ENCODE peak calls at places on chromosomes 11 and 22, in five cellular contexts. Q is IMR-90, X is adrenal gland, A is Peyer's patch, Z is heart left ventricle. M is an unnamed sample.
A peak's percentile ranks its signal among the peaks of the same experiment; 100 is the strongest.

GRCh38 chr22:39073941-39074340 is 3.1 kb upstream of the APOBEC3G start:
- DNase-seq in X (no peak), Q (no peak), Z (no peak), A (no peak), M (no peak)

GRCh38 chr11:77096591-77097019 is 6.0 kb upstream of the OMP start:
- DNase-seq in A (no peak), Q (no peak), X (no peak), Z (peak; percentile 15), M (peak; percentile 56)

GRCh38 chr22:48432721-48433518 is 1394.8 kb downstream of the BRD1 start:
- DNase-seq in Q (no peak), Z (no peak), X (no peak), A (no peak), M (no peak)

GRCh38 chr11:30260813-30261212 is 30.0 kb downstream of the FSHB start:
- DNase-seq in X (no peak), Q (no peak), Z (no peak), A (no peak), M (no peak)

GRCh38 chr22:49628351-49629023 is 199.2 kb downstream of the BRD1 start:
- DNase-seq in Q (no peak), Z (peak; percentile 28), X (no peak), A (no peak), M (no peak)

GRCh38 chr11:43845816-43846215 is 34.8 kb upstream of the ALKBH3 start:
- DNase-seq in Q (no peak), Z (no peak), X (no peak), A (no peak), M (no peak)

GRCh38 chr11:89176938-89177337 is 737 bp upstream of the TYR start:
- DNase-seq in A (no peak), Q (no peak), X (no peak), Z (no peak), M (no peak)

GRCh38 chr11:126992804-126993111 is 7.8 kb downstream of the KIRREL3 start:
- DNase-seq in Q (peak; percentile 95), X (no peak), Z (no peak), A (no peak), M (no peak)

GRCh38 chr22:39630721-39631120 is 60.2 kb downstream of the CACNA1I start:
- DNase-seq in Z (no peak), Q (no peak), X (no peak), A (no peak), M (no peak)

GRCh38 chr11:73384871-73385692 is 8.9 kb downstream of the RELT start:
- DNase-seq in X (peak; percentile 59), A (peak; percentile 88), Z (peak; percentile 79), Q (no peak), M (peak; percentile 71)

DNA sequence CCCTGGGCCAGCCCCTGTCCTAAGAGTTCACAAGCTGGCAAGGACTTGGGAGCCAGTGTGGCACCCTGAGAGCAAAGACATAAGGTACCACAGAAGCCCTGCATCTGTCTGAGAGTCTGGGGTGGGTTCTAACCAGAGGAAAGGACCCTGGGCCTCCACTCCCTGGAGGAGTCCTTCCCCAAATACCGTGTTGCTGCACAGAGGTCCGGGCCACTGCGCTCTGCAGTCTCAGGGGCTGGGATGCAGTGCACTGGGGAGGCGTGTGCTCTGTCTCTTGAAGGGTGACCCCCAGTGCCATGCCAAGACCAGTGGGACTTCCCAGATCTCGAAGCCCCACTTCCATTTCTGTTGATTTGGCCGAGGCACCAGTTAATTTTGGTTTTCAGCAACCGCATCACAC is 4.3 kb upstream of the SH3BP1 start:
- DNase-seq in Z (no peak), Q (no peak), A (no peak), X (no peak), M (no peak)
- H3K4me1 ChIP-seq in Z (peaks cover 23% of the 10 kb centered on the region), Q (peaks cover 42% of the 10 kb centered on the region), A (peaks cover 64% of the 10 kb centered on the region), X (peaks cover 39% of the 10 kb centered on the region), M (peaks cover 54% of the 10 kb centered on the region)

DNA sequence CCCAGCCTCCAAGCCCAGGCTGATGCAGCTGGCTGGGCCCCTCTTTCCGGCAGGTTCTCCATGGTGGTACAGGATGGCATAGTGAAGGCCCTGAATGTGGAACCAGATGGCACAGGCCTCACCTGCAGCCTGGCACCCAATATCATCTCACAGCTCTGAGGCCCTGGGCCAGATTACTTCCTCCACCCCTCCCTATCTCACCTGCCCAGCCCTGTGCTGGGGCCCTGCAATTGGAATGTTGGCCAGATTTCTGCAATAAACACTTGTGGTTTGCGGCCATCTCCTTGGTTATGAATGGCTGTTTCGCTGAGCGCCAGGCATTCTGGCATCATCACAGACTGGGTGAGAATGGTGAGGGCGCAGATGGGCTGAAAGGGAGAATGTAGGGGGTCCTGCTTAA is 3.6 kb downstream of the PRDX5 start:
- DNase-seq in Z (no peak), A (no peak), Q (peak; percentile 38), X (no peak), M (peak; percentile 85)
- H3K27ac ChIP-seq in Z (no peak overlapping the region), A (peak overlapping the region; percentile 96), Q (no peak overlapping the region), X (no peak overlapping the region), M (peak overlapping the region; percentile 99)

GRCh38 chr11:128304666-128305485 is 282.5 kb downstream of the ETS1 start:
- DNase-seq in X (no peak), A (no peak), Q (no peak), Z (no peak), M (no peak)
- H3K4me1 ChIP-seq in X (no peaks in the 10 kb centered on the region), A (peaks cover 15% of the 10 kb centered on the region), Q (no peaks in the 10 kb centered on the region), Z (no peaks in the 10 kb centered on the region), M (no peaks in the 10 kb centered on the region)

GRCh38 chr22:37999236-37999635 is 14.9 kb upstream of the SOX10 start:
- DNase-seq in Z (no peak), X (no peak), Q (no peak), A (no peak), M (no peak)
- H3K27ac ChIP-seq in Z (peak overlapping the region; percentile 28), X (no peak overlapping the region), Q (no peak overlapping the region), A (no peak overlapping the region), M (peak overlapping the region; percentile 5)

DNA sequence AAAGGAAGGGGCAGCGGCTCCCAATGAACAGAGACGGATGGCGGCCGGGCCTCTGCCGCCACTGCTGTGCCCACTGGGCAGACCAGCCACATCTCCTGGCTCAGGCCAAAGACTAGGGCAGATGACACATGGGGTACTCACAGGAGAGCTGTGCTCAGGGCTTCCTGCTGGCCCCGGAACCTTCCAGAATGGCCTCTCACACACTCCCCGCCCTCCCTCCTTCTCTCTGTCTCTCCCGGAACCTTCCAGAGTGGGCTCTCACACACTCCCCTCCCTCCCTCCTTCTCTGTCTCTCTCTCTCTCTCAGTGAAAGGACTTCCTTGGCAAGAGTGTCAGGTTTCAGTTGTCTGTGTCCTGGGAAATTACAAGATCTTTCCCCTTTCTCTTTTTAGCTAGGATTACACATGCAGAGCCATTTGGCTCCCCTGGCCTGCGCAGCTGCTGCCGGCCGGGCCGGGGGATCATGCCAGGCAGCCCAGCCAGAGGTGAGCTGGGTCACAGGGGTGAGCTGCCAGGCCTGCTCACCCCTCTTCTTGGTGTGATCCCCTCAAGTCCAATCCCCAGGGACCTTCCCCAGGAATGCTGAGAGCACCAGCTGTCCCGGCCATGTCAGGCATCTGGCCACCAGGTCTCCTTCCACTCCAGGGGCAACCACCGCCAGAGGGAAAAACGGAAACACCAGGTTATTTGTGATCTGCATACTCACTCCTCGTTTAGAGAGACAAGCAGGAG is 45.3 kb upstream of the ADA2 start:
- DNase-seq in A (no peak), X (no peak), Q (peak; percentile 30), Z (peak; percentile 53), M (no peak)
- H3K4me1 ChIP-seq in A (no peaks in the 10 kb centered on the region), X (no peaks in the 10 kb centered on the region), Q (no peaks in the 10 kb centered on the region), Z (peaks cover 6% of the 10 kb centered on the region), M (peaks cover 54% of the 10 kb centered on the region)